ENCODE peak calls at places on chromosomes 3 and 15, in five cellular contexts. One of them, this sample, is unnamed.

GRCh38 chr3:133377396-133377795 is 22.5 kb upstream of the BFSP2 start:
- DNase-seq in MV-4-11: peak; percentile 70
- DNase-seq in GM23248: peak; percentile 66
- DNase-seq in left ventricle myocardium inferior: no peak
- DNase-seq in aorta: no peak
- DNase-seq in this sample: no peak

GRCh38 chr15:70584838-70585706 is 178.3 kb downstream of the UACA start:
- DNase-seq in MV-4-11: no peak
- DNase-seq in GM23248: no peak
- DNase-seq in left ventricle myocardium inferior: no peak
- DNase-seq in aorta: peak; percentile 72
- DNase-seq in this sample: no peak

GRCh38 chr15:80906159-80906775 is 83.4 kb downstream of the MESD start:
- DNase-seq in left ventricle myocardium inferior: no peak
- DNase-seq in GM23248: peak; percentile 46
- DNase-seq in aorta: no peak
- DNase-seq in MV-4-11: no peak
- DNase-seq in this sample: no peak

GRCh38 chr3:31977736-31978135 is 3.3 kb downstream of the OSBPL10 start:
- DNase-seq in GM23248: no peak
- DNase-seq in aorta: no peak
- DNase-seq in MV-4-11: no peak
- DNase-seq in left ventricle myocardium inferior: no peak
- DNase-seq in this sample: no peak

GRCh38 chr3:64084640-64085039 is 61.3 kb upstream of the PSMD6 start:
- DNase-seq in MV-4-11: no peak
- DNase-seq in GM23248: peak; percentile 75
- DNase-seq in left ventricle myocardium inferior: no peak
- DNase-seq in aorta: no peak
- DNase-seq in this sample: no peak

GRCh38 chr15:67089218-67090193 is 24.1 kb downstream of the SMAD3 start:
- DNase-seq in aorta: peak; percentile 67
- DNase-seq in left ventricle myocardium inferior: no peak
- DNase-seq in GM23248: peak; percentile 76
- DNase-seq in MV-4-11: no peak
- DNase-seq in this sample: no peak

GRCh38 chr3:50649451-50649931 is 25.2 kb upstream of the DOCK3 start:
- DNase-seq in MV-4-11: no peak
- DNase-seq in aorta: no peak
- DNase-seq in GM23248: no peak
- DNase-seq in left ventricle myocardium inferior: peak; percentile 79
- DNase-seq in this sample: no peak

GRCh38 chr3:31704651-31705179 is 172.0 kb downstream of the STT3B start:
- DNase-seq in aorta: peak; percentile 83
- DNase-seq in left ventricle myocardium inferior: no peak
- DNase-seq in GM23248: peak; percentile 83
- DNase-seq in MV-4-11: no peak
- DNase-seq in this sample: no peak

GRCh38 chr3:5213574-5213966 is 26.1 kb downstream of the EDEM1 start:
- DNase-seq in aorta: no peak
- DNase-seq in left ventricle myocardium inferior: no peak
- DNase-seq in MV-4-11: no peak
- DNase-seq in GM23248: no peak
- DNase-seq in this sample: no peak

GRCh38 chr3:51276046-51276445 is 109.0 kb upstream of the MANF start:
- DNase-seq in MV-4-11: no peak
- DNase-seq in GM23248: no peak
- DNase-seq in aorta: no peak
- DNase-seq in left ventricle myocardium inferior: no peak
- DNase-seq in this sample: no peak

GRCh38 chr3:186466391-186466974 is 77.7 kb downstream of the CRYGS start:
- DNase-seq in GM23248: peak; percentile 6
- DNase-seq in MV-4-11: no peak
- DNase-seq in left ventricle myocardium inferior: no peak
- DNase-seq in aorta: no peak
- DNase-seq in this sample: no peak

GRCh38 chr3:123611077-123611476 is 26.2 kb upstream of the HACD2 start:
- DNase-seq in MV-4-11: no peak
- DNase-seq in GM23248: no peak
- DNase-seq in aorta: no peak
- DNase-seq in left ventricle myocardium inferior: no peak
- DNase-seq in this sample: no peak

GRCh38 chr3:195182470-195182795 is 88.5 kb downstream of the XXYLT1 start:
- DNase-seq in GM23248: peak; percentile 83
- DNase-seq in MV-4-11: no peak
- DNase-seq in aorta: no peak
- DNase-seq in left ventricle myocardium inferior: no peak
- DNase-seq in this sample: no peak

GRCh38 chr15:65981837-65982696 is 112.8 kb downstream of the RAB11A start:
- DNase-seq in GM23248: no peak
- DNase-seq in MV-4-11: no peak
- DNase-seq in aorta: peak; percentile 61
- DNase-seq in left ventricle myocardium inferior: no peak
- DNase-seq in this sample: no peak

GRCh38 chr15:92808611-92809063 is 91.5 kb upstream of the CHD2 start:
- DNase-seq in left ventricle myocardium inferior: peak; percentile 51
- DNase-seq in GM23248: peak; percentile 80
- DNase-seq in aorta: peak; percentile 83
- DNase-seq in MV-4-11: no peak
- DNase-seq in this sample: no peak

GRCh38 chr3:57544181-57545125 is at the start of gene DNAH12:
- DNase-seq in MV-4-11: no peak
- DNase-seq in left ventricle myocardium inferior: no peak
- DNase-seq in aorta: peak; percentile 80
- DNase-seq in GM23248: peak; percentile 42
- DNase-seq in this sample: no peak

GRCh38 chr3:161423911-161424522 is 52.7 kb upstream of the SPTSSB start:
- DNase-seq in left ventricle myocardium inferior: no peak
- DNase-seq in MV-4-11: peak; percentile 31
- DNase-seq in GM23248: peak; percentile 54
- DNase-seq in aorta: no peak
- DNase-seq in this sample: no peak

GRCh38 chr3:42713747-42714146 is 11.1 kb upstream of the HHATL start:
- DNase-seq in left ventricle myocardium inferior: no peak
- DNase-seq in MV-4-11: peak; percentile 23
- DNase-seq in aorta: no peak
- DNase-seq in GM23248: no peak
- DNase-seq in this sample: no peak

GRCh38 chr3:39208463-39209055 is 16.2 kb upstream of the XIRP1 start:
- DNase-seq in GM23248: peak; percentile 77
- DNase-seq in MV-4-11: peak; percentile 67
- DNase-seq in left ventricle myocardium inferior: peak; percentile 41
- DNase-seq in aorta: peak; percentile 45
- DNase-seq in this sample: no peak

GRCh38 chr3:136008732-136009456 is 43.4 kb downstream of the PPP2R3A start:
- DNase-seq in MV-4-11: no peak
- DNase-seq in left ventricle myocardium inferior: no peak
- DNase-seq in GM23248: no peak
- DNase-seq in aorta: no peak
- DNase-seq in this sample: no peak

GRCh38 chr3:187274977-187275338 is 16.6 kb downstream of the MASP1 start:
- DNase-seq in GM23248: no peak
- DNase-seq in aorta: no peak
- DNase-seq in MV-4-11: no peak
- DNase-seq in left ventricle myocardium inferior: no peak
- DNase-seq in this sample: no peak

GRCh38 chr3:171000281-171000680 is 26.2 kb downstream of the SLC2A2 start:
- DNase-seq in GM23248: peak; percentile 63
- DNase-seq in MV-4-11: no peak
- DNase-seq in left ventricle myocardium inferior: no peak
- DNase-seq in aorta: no peak
- DNase-seq in this sample: no peak

GRCh38 chr3:142929109-142929508 is 34.4 kb downstream of the PAQR9 start:
- DNase-seq in left ventricle myocardium inferior: peak; percentile 22
- DNase-seq in GM23248: peak; percentile 64
- DNase-seq in MV-4-11: peak; percentile 60
- DNase-seq in aorta: no peak
- DNase-seq in this sample: peak; percentile 26

GRCh38 chr3:14258906-14259904 is 80.6 kb downstream of the LSM3 start:
- DNase-seq in left ventricle myocardium inferior: no peak
- DNase-seq in GM23248: no peak
- DNase-seq in aorta: peak; percentile 26
- DNase-seq in MV-4-11: no peak
- DNase-seq in this sample: no peak

GRCh38 chr3:127748754-127749327 is 73.5 kb downstream of the MGLL start:
- DNase-seq in GM23248: peak; percentile 80
- DNase-seq in left ventricle myocardium inferior: no peak
- DNase-seq in MV-4-11: no peak
- DNase-seq in aorta: no peak
- DNase-seq in this sample: no peak

GRCh38 chr15:33064878-33065277 is 129.6 kb downstream of the FMN1 start:
- DNase-seq in MV-4-11: no peak
- DNase-seq in left ventricle myocardium inferior: no peak
- DNase-seq in aorta: no peak
- DNase-seq in GM23248: peak; percentile 65
- DNase-seq in this sample: no peak

GRCh38 chr15:76987896-76988860 is 6.7 kb upstream of the PSTPIP1 start:
- DNase-seq in aorta: peak; percentile 79
- DNase-seq in left ventricle myocardium inferior: peak; percentile 78
- DNase-seq in GM23248: no peak
- DNase-seq in MV-4-11: peak; percentile 93
- DNase-seq in this sample: peak; percentile 44

GRCh38 chr3:121431717-121432517 is 113.9 kb downstream of the POLQ start:
- DNase-seq in aorta: no peak
- DNase-seq in MV-4-11: peak; percentile 22
- DNase-seq in left ventricle myocardium inferior: no peak
- DNase-seq in GM23248: peak; percentile 66
- DNase-seq in this sample: no peak

GRCh38 chr3:117011687-117012250 is 302.2 kb downstream of the TUSC7 start:
- DNase-seq in aorta: no peak
- DNase-seq in MV-4-11: no peak
- DNase-seq in GM23248: peak; percentile 70
- DNase-seq in left ventricle myocardium inferior: no peak
- DNase-seq in this sample: no peak

GRCh38 chr3:9142346-9142745 is 107.1 kb downstream of the SRGAP3 start:
- DNase-seq in GM23248: no peak
- DNase-seq in left ventricle myocardium inferior: no peak
- DNase-seq in MV-4-11: no peak
- DNase-seq in aorta: no peak
- DNase-seq in this sample: no peak

GRCh38 chr3:196599734-196600128 is 31.3 kb downstream of the FBXO45 start:
- DNase-seq in left ventricle myocardium inferior: no peak
- DNase-seq in aorta: no peak
- DNase-seq in MV-4-11: no peak
- DNase-seq in GM23248: no peak
- DNase-seq in this sample: no peak